ENCODE peak calls at places on chromosomes 13 and 19, in seven cellular contexts. L is AG10803, V is left ventricle myocardium inferior, Y is cardiac fibroblast, S is tibial artery, R is fibroblast of lung, N is fibroblast of the aortic adventitia. M is an unnamed sample.

GRCh38 chr13:30463820-30464495 is 1.8 kb downstream of the HMGB1 start:
- DNase-seq in L (peak), V (peak), Y (peak), S (peak), R (peak), N (peak), M (peak)

GRCh38 chr13:34926513-34926912 is 15.6 kb upstream of the NBEA start:
- DNase-seq in L (peak), V (no peak), Y (peak), S (no peak), R (peak), N (peak), M (peak)

GRCh38 chr13:24923305-24923640 is 159.3 kb downstream of the RNF17 start:
- DNase-seq in L (peak), V (no peak), Y (peak), S (no peak), R (peak), N (peak), M (peak)

GRCh38 chr19:7191946-7192691 is 102.1 kb downstream of the INSR start:
- DNase-seq in L (peak), V (no peak), Y (no peak), S (no peak), R (no peak), N (no peak), M (no peak)

GRCh38 chr13:110499621-110500281 is 61.8 kb downstream of the RAB20 start:
- DNase-seq in L (peak), V (no peak), Y (no peak), S (no peak), R (peak), N (no peak), M (peak)

GRCh38 chr13:42707003-42707402 is 74.4 kb upstream of the FAM216B start:
- DNase-seq in L (peak), V (no peak), Y (peak), S (no peak), R (no peak), N (peak), M (peak)

GRCh38 chr13:66586489-66586888 is 643.6 kb downstream of the PCDH9 start:
- DNase-seq in L (no peak), V (no peak), Y (peak), S (no peak), R (peak), N (peak), M (peak)

GRCh38 chr13:39415403-39415802 is 187.6 kb downstream of the LHFPL6 start:
- DNase-seq in L (peak), V (peak), Y (peak), S (peak), R (peak), N (peak), M (peak)

GRCh38 chr13:26518433-26519084 is 38.9 kb upstream of the WASF3 start:
- DNase-seq in L (no peak), V (no peak), Y (no peak), S (no peak), R (no peak), N (no peak), M (peak)

GRCh38 chr13:61253105-61253877 is 162.4 kb downstream of the PCDH20 start:
- DNase-seq in L (no peak), V (no peak), Y (no peak), S (no peak), R (no peak), N (no peak), M (no peak)

GRCh38 chr13:61246351-61246750 is 169.3 kb downstream of the PCDH20 start:
- DNase-seq in L (no peak), V (no peak), Y (no peak), S (no peak), R (peak), N (no peak), M (no peak)

GRCh38 chr13:61252213-61252612 is 163.4 kb downstream of the PCDH20 start:
- DNase-seq in L (no peak), V (no peak), Y (no peak), S (no peak), R (no peak), N (no peak), M (no peak)

GRCh38 chr13:61247149-61247936 is 168.3 kb downstream of the PCDH20 start:
- DNase-seq in L (no peak), V (no peak), Y (no peak), S (no peak), R (no peak), N (no peak), M (no peak)
- TF ChIP-seq CTCF in L (no peak), V (no peak), Y (no peak), S (no peak), R (no peak), N (no peak), M (no peak)

GRCh38 chr19:40721140-40721486 is 4.2 kb downstream of the ITPKC start:
- DNase-seq in L (no peak), V (no peak), Y (no peak), S (no peak), R (no peak), N (no peak), M (peak)
- H3K4me3 ChIP-seq in L (peak), V (peak), Y (peak), S (peak), R (no peak), N (peak), M (peak)

GRCh38 chr13:84460989-84461388 is 578.7 kb upstream of the SLITRK1 start:
- DNase-seq in L (no peak), V (no peak), Y (no peak), S (no peak), R (no peak), N (no peak), M (no peak)

DNA sequence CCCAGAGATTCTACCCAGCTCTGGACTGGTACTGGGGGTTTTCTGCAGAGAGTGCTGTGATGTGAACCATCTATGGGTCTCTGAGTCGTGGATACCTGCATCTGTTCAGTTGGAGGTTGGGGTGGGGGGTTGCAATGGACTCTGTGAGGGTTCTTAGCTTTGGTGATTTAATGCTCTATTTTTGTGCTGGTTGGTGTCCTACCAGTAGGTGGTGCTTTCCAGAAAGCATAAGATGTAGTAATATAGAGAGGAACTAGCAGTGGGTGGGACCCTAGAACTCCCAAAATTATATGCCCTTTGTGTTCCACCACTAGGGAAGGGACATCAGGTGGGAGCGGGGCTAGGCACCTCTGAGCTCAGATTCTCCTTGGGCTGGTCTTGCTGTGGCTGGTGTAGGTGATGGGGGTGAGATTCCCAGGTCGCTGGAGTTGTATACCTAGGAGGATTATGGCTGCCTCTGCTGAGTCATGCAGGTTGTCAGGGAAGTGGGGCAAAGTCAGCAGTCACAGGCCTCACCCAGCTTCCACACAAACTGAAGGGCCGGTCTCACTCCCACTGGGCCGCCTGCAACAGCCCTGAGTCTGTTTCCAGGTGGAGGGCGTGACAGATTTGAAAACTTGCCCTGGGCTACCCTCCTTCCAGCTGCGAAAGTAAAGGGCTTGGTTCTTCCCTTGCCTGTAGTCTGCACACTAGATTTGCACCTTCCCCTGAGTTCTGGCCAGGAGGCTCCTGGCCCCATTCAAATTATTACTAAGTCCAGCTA is 573.0 kb upstream of the SLITRK1 start:
- DNase-seq in L (no peak), V (no peak), Y (no peak), S (no peak), R (no peak), N (no peak), M (no peak)
- TF ChIP-seq CTCF in L (no peak), V (no peak), Y (no peak), S (no peak), R (no peak), N (no peak), M (peak)

DNA sequence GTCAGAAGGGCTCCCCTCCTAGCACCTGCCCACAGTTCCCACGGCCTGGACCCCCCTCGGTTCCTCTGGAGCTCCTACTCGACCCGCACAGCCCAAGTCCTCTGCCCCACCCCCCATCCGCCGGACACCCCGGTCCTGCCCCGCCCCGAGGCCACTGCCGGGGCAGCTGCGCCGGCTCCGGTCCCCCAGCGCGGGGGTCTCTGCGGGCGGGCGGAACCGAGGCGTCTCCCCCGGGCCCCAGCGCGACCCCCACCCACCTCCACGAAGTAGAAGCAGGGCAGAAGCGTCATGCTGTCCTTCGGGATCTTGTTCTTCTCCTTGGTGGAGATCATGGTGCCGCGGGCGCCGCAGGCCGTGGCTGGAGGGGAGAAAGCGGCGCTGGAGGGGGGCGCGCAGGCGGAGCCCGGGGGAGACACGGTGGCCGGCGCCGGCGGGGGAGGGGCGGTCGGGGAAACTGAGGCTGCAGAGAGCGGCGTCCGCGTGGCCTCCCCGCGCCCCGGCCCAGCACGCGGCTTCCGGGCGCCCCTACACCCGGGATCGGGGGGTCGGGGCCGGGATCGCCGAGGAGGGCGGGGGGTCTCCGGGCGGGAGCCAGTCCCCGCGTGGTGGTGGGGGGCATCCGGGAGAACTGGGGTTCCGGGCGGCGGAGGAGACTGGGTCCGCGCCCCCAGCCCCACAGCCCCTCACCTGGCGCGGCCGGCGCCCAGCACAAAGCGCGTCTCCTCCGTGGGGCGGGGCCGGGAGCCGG is at the start of gene PLPPR3:
- DNase-seq in L (no peak), V (no peak), Y (no peak), S (no peak), R (no peak), N (no peak), M (no peak)
- H3K4me3 ChIP-seq in L (peak), V (peak), Y (peak), S (no peak), R (no peak), N (peak), M (peak)

GRCh38 chr19:1177322-1178114 is 3.5 kb upstream of the SBNO2 start:
- DNase-seq in L (peak), V (no peak), Y (peak), S (peak), R (peak), N (peak), M (peak)
- TF ChIP-seq CTCF in L (peak), V (no peak), Y (peak), S (peak), R (peak), N (peak), M (peak)

GRCh38 chr19:9995079-9995478 is 15.2 kb downstream of the COL5A3 start:
- DNase-seq in L (no peak), V (no peak), Y (no peak), S (no peak), R (no peak), N (no peak), M (no peak)

GRCh38 chr19:9986787-9987281 is 23.5 kb downstream of the COL5A3 start:
- DNase-seq in L (peak), V (peak), Y (peak), S (peak), R (peak), N (peak), M (peak)

GRCh38 chr19:9991425-9992191 is 18.7 kb downstream of the COL5A3 start:
- DNase-seq in L (no peak), V (no peak), Y (no peak), S (no peak), R (no peak), N (no peak), M (no peak)

GRCh38 chr19:9989504-9989903 is 20.8 kb downstream of the COL5A3 start:
- DNase-seq in L (no peak), V (no peak), Y (no peak), S (no peak), R (no peak), N (no peak), M (no peak)
- H3K4me3 ChIP-seq in L (no peak), V (no peak), Y (no peak), S (no peak), R (no peak), N (no peak), M (no peak)

GRCh38 chr19:45498411-45499195 is at the start of gene PPM1N:
- DNase-seq in L (peak), V (no peak), Y (no peak), S (no peak), R (no peak), N (no peak), M (no peak)
- TF ChIP-seq CTCF in L (no peak), V (no peak), Y (no peak), S (no peak), R (no peak), N (no peak), M (no peak)

GRCh38 chr13:33263976-33264619 is 21.5 kb downstream of the STARD13 start:
- DNase-seq in L (peak), V (no peak), Y (no peak), S (no peak), R (no peak), N (no peak), M (no peak)
- H3K4me3 ChIP-seq in L (no peak), V (no peak), Y (no peak), S (no peak), R (no peak), N (no peak), M (no peak)